ENCODE peak calls at places on chromosome 20, in nine cellular contexts. X is OCI-LY7, C is sigmoid colon, O is HCT116, U is heart right ventricle, V is H9, S is neural progenitor cell, N is A549, F is brain microvascular endothelial cell. B is an unnamed sample.

GRCh38 chr20:31936430-31936829 is 15.4 kb downstream of the PDRG1 start:
- DNase-seq in S (no peak), C (no peak), V (no peak), X (no peak), N (no peak), F (no peak), U (no peak), O (no peak), B (no peak)

GRCh38 chr20:36447101-36447500 is 94.2 kb upstream of the MYL9 start:
- DNase-seq in V (no peak), O (no peak), X (no peak), F (no peak), C (no peak), N (no peak), S (no peak), U (no peak), B (no peak)

GRCh38 chr20:51338692-51339440 is 203.7 kb downstream of the NFATC2 start:
- DNase-seq in V (no peak), C (no peak), X (no peak), N (no peak), U (no peak), O (no peak), F (peak), S (no peak), B (no peak)

GRCh38 chr20:48164566-48165400 is 379.5 kb upstream of the SULF2 start:
- DNase-seq in S (no peak), F (no peak), N (no peak), V (no peak), C (no peak), X (no peak), U (no peak), O (no peak), B (no peak)

GRCh38 chr20:50294164-50295088 is 103.8 kb downstream of the CEBPB start:
- DNase-seq in V (peak), F (no peak), X (no peak), C (no peak), O (no peak), U (no peak), N (peak), S (no peak), B (no peak)

GRCh38 chr20:47320990-47321805 is 35.3 kb downstream of the ZMYND8 start:
- DNase-seq in U (no peak), V (no peak), N (peak), F (no peak), S (no peak), C (no peak), O (no peak), X (no peak), B (no peak)

GRCh38 chr20:53354314-53354713 is 239.3 kb downstream of the ZNF217 start:
- DNase-seq in C (no peak), F (no peak), X (no peak), U (no peak), N (no peak), O (no peak), V (no peak), S (no peak), B (no peak)

GRCh38 chr20:24776755-24777271 is 172.3 kb upstream of the CST7 start:
- DNase-seq in U (no peak), V (no peak), N (no peak), F (no peak), S (no peak), X (no peak), C (peak), O (no peak), B (no peak)

GRCh38 chr20:63149531-63150207 is 66.3 kb downstream of the YTHDF1 start:
- DNase-seq in F (no peak), N (no peak), C (no peak), U (peak), O (no peak), X (no peak), V (no peak), S (no peak), B (no peak)

GRCh38 chr20:19095762-19096161 is 116.7 kb upstream of the SLC24A3 start:
- DNase-seq in U (no peak), C (no peak), N (peak), O (no peak), V (peak), X (no peak), F (no peak), S (peak), B (no peak)

GRCh38 chr20:37284691-37285124 is 4.7 kb upstream of the MANBAL start:
- DNase-seq in X (no peak), C (no peak), F (no peak), S (no peak), V (no peak), N (no peak), U (no peak), O (no peak), B (no peak)

GRCh38 chr20:34579191-34579661 is 20.7 kb downstream of the MAP1LC3A start:
- DNase-seq in X (no peak), O (peak), N (peak), U (peak), C (no peak), S (no peak), V (no peak), F (peak), B (peak)

GRCh38 chr20:49318430-49319203 is 40.8 kb upstream of the ZNFX1 start:
- DNase-seq in S (peak), O (no peak), C (no peak), V (peak), N (no peak), X (no peak), F (no peak), U (no peak), B (peak)

GRCh38 chr20:60010689-60011417 is 52.6 kb downstream of the CDH26 start:
- DNase-seq in X (no peak), U (no peak), S (no peak), F (no peak), O (no peak), V (no peak), N (no peak), C (no peak), B (no peak)

GRCh38 chr20:24582373-24583168 is 113.1 kb downstream of the SYNDIG1 start:
- DNase-seq in F (no peak), U (no peak), X (no peak), O (no peak), S (no peak), V (no peak), C (no peak), N (no peak), B (no peak)

GRCh38 chr20:19137641-19138040 is 74.8 kb upstream of the SLC24A3 start:
- DNase-seq in X (no peak), C (no peak), V (no peak), N (no peak), S (no peak), F (no peak), U (no peak), O (no peak), B (no peak)

GRCh38 chr20:1427457-1428054 is 34.7 kb upstream of the FKBP1A start:
- DNase-seq in F (no peak), U (no peak), X (no peak), C (no peak), N (no peak), S (peak), O (no peak), V (peak), B (no peak)

GRCh38 chr20:50704971-50705370 is 13.6 kb upstream of the RIPOR3 start:
- DNase-seq in F (no peak), X (no peak), O (no peak), V (no peak), N (no peak), C (no peak), S (no peak), U (no peak), B (no peak)

GRCh38 chr20:15763344-15763743 is 809.9 kb downstream of the KIF16B start:
- DNase-seq in S (no peak), C (no peak), O (no peak), F (peak), X (no peak), N (no peak), V (no peak), U (no peak), B (no peak)

GRCh38 chr20:4844766-4845465 is 123.2 kb downstream of the PRND start:
- DNase-seq in N (no peak), X (no peak), S (no peak), F (no peak), O (no peak), U (no peak), C (peak), V (no peak), B (no peak)

GRCh38 chr20:44253528-44253927 is 6.4 kb downstream of the GDAP1L1 start:
- DNase-seq in C (no peak), O (no peak), X (no peak), S (no peak), F (no peak), V (peak), N (peak), U (no peak), B (peak)

GRCh38 chr20:24498641-24499040 is 29.2 kb downstream of the SYNDIG1 start:
- DNase-seq in S (no peak), V (peak), X (no peak), O (no peak), U (no peak), N (no peak), F (no peak), C (no peak), B (no peak)

GRCh38 chr20:38926934-38927616 is 858 bp downstream of the FAM83D start:
- DNase-seq in C (no peak), S (no peak), F (no peak), X (peak), V (no peak), U (no peak), O (no peak), N (peak), B (no peak)

GRCh38 chr20:2005831-2006426 is 12.1 kb upstream of the PDYN start:
- DNase-seq in X (peak), O (peak), S (peak), F (peak), V (peak), C (no peak), N (peak), U (peak), B (no peak)

GRCh38 chr20:36642136-36642535 is 3.9 kb downstream of the SLA2 start:
- DNase-seq in N (no peak), O (no peak), F (no peak), C (no peak), S (no peak), U (no peak), X (no peak), V (no peak), B (no peak)

GRCh38 chr20:37994512-37994911 is 38.7 kb downstream of the TTI1 start:
- DNase-seq in C (no peak), S (no peak), U (no peak), N (peak), F (peak), O (no peak), X (no peak), V (no peak), B (no peak)

GRCh38 chr20:48921883-48922867 is 664 bp downstream of the ARFGEF2 start:
- DNase-seq in X (peak), V (no peak), U (peak), N (peak), S (no peak), F (no peak), O (no peak), C (no peak), B (peak)

GRCh38 chr20:35625584-35626385 is 10.2 kb downstream of the SPAG4 start:
- DNase-seq in O (no peak), U (no peak), C (no peak), N (no peak), V (peak), X (no peak), F (no peak), S (no peak), B (no peak)

GRCh38 chr20:24328901-24329300 is 140.5 kb upstream of the SYNDIG1 start:
- DNase-seq in V (no peak), O (no peak), N (no peak), U (no peak), F (no peak), X (no peak), C (no peak), S (no peak), B (no peak)

DNA sequence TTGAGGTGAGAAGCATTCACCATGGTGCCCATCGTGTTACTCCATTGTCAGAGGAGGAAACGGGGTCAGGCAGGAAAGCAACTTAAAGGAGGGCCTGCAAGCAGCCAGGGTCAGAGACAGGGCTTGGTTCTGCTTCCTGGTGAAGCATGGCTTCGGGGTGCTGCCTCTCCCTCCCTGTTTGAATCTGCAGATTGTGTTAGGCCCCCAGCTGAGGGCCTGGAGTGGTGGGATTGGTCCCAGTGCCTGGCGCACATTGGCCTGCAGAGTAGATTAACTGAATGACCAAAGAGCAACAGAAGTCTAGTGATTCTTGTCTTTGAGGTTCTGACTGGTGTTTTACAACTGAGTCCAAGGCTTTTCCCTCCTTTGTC is 4.0 kb downstream of the SOX12 start:
- DNase-seq in V (no peak), X (no peak), O (no peak), U (no peak), F (no peak), C (no peak), N (no peak), S (no peak), B (no peak)
- H3K27ac ChIP-seq in V (no peak), X (peak), O (peak), U (peak), F (no peak), C (no peak), N (no peak), S (no peak), B (peak)

GRCh38 chr20:46308258-46309157 is at the start of gene CDH22:
- DNase-seq in X (peak), N (peak), S (peak), V (peak), U (peak), F (no peak), C (no peak), O (peak), B (peak)
- TF ChIP-seq CTCF in X (peak), N (peak), S (peak), V (peak), U (peak), F (peak), C (peak), O (peak), B (peak)

GRCh38 chr20:10658876-10659632 is 14.7 kb downstream of the JAG1 start:
- DNase-seq in U (no peak), N (no peak), F (no peak), S (no peak), C (no peak), V (no peak), O (no peak), X (no peak), B (no peak)
- H3K27ac ChIP-seq in U (no peak), N (no peak), F (peak), S (no peak), C (no peak), V (no peak), O (no peak), X (no peak), B (no peak)

GRCh38 chr20:6558361-6558760 is 209.1 kb upstream of the BMP2 start:
- DNase-seq in C (no peak), F (no peak), S (peak), V (no peak), O (no peak), U (no peak), X (no peak), N (no peak), B (no peak)
- TF ChIP-seq CTCF in C (no peak), F (peak), S (peak), V (peak), O (no peak), U (no peak), X (no peak), N (no peak), B (no peak)

DNA sequence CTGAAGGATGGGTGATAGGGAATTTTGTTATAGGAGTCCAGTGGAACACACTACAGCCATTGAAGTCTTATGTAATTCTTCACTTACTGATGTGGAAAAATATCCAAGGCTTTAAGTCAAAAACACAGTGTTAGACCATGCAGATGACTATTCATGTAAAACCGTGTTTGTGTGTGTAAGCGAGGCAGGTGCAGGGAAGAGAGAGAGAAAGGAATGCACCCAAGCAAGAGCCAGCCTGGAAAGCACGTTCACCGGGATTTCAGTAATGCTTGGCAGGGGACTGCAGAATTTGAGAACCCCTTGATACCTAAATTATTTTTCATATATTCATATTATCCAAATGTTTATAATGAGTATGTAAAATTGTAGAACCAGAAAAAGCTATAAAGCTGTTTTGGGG is 17.9 kb downstream of the RALGAPA2 start:
- DNase-seq in U (no peak), V (no peak), X (no peak), C (no peak), F (no peak), S (no peak), N (no peak), O (no peak), B (no peak)
- H3K27ac ChIP-seq in U (no peak), V (no peak), X (no peak), C (no peak), F (no peak), S (no peak), N (no peak), O (no peak), B (no peak)

GRCh38 chr20:57582432-57583288 is 21.8 kb downstream of the PCK1 start:
- DNase-seq in N (peak), U (peak), S (peak), C (peak), F (peak), X (peak), V (peak), O (no peak), B (peak)

GRCh38 chr20:57584768-57585461 is 24.0 kb downstream of the PCK1 start:
- DNase-seq in C (no peak), F (no peak), V (no peak), X (peak), U (no peak), S (no peak), O (no peak), N (no peak), B (no peak)

GRCh38 chr20:57585466-57586213 is 24.7 kb downstream of the PCK1 start:
- DNase-seq in O (no peak), V (no peak), X (no peak), C (no peak), U (no peak), F (no peak), N (no peak), S (no peak), B (no peak)

GRCh38 chr20:57582029-57582378 is 21.1 kb downstream of the PCK1 start:
- DNase-seq in F (no peak), C (peak), V (no peak), U (no peak), S (no peak), O (no peak), N (no peak), X (no peak), B (no peak)

DNA sequence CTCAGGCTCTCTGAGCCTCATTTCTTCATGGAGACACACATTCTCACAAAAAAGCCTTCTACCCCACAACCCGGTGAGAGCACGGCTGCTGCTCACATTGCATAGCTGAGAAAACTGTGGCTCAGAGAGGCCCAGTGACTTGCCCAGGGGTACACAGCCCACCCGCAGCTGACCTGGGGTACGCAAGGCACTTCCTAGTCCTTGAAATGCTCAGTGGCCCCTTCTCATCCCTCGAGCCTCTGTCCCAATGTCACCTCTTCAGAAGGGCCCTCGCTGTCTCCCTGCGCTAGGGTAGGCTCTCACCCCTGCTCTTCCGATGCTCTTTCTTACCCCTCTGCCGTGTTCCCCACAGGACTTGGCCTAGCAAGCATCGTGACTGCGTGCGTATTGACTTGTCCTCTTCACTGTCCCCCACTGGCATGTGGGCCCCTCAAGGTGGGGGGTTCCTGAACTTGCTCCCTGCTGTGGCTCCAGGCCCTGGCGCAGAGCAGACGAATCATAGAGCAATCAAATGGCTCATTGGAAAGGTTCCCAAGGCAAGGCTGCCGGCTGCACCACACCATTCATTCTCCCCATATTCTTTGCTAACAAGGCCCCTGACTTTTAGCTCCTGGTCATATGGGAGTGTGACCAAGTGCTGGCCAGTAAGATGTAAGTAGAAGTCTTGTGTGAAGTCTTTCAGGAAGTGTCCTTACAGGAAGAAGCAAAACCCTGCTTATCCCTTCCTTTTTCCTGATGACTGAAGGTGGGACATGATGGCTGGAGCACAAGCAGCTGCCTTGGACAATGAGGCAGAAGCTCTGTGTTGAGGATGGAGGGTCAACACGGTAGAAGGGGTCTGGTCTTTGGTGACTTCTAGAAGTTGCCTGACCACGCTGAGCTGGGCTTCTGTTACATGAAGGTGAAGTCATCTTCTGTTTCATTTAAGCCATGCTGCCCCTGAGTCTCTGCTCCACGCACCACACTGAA is 22.7 kb downstream of the PCK1 start:
- DNase-seq in U (no peak), N (no peak), F (no peak), V (no peak), S (no peak), X (no peak), O (no peak), C (no peak), B (no peak)
- TF ChIP-seq CTCF in U (no peak), N (no peak), F (no peak), V (no peak), S (no peak), X (peak), O (no peak), C (peak), B (no peak)

DNA sequence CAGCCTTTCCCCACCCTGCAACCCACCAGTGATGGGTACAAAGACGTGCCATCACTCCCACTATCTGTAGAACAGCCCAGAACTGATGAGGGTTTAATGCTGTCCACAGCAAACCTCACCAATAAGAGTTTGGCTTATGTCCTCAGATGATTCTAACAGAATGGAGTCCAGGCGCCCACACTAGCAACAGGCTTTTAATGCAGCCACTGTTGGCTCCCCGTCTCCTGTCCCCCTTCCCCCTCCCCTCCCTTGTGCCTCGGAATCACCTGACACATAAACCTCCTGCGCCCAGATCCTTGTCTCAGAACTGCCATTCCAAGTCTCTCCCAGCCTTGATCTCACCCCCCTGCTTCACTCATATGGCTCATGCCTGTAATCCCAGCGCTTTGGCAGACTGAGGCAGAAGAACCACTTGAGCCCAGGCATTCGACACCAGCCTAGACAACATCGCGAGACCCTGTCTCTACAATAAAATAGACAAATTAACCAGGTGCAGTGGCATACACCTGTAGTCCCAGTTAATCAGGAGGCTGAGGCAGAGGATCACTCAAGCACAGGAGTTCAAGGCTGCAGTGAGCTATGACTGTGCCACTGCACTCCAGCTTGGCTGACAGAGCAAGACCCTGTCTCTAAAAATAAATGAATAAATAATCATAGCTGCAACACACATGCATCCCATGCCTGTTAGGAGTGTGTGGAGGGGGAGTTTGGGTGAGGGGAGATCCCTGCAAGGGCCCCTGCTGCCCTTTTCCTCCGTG is 85.6 kb downstream of the SNX5 start:
- DNase-seq in U (no peak), F (no peak), X (no peak), C (peak), V (no peak), N (no peak), S (no peak), O (no peak), B (peak)
- H3K27ac ChIP-seq in U (no peak), F (no peak), X (no peak), C (no peak), V (no peak), N (no peak), S (no peak), O (no peak), B (no peak)